ENCODE peak calls at places on chromosome 4, in six cellular contexts. H, K, Z, M, G and O are unnamed samples.

GRCh38 chr4:40736910-40737309 is 12.8 kb upstream of the NSUN7 start:
- DNase-seq in Z (peak; percentile 14), H (no peak), M (no peak), K (no peak), G (no peak), O (peak; percentile 42)

GRCh38 chr4:152290522-152290921 is 245.4 kb downstream of the FBXW7 start:
- DNase-seq in H (no peak), Z (no peak), G (no peak), K (no peak), M (no peak), O (no peak)

GRCh38 chr4:93659629-93660028 is 168.9 kb upstream of the ATOH1 start:
- DNase-seq in H (no peak), M (no peak), Z (no peak), K (no peak), G (no peak), O (no peak)

GRCh38 chr4:168505996-168506395 is 9.1 kb downstream of the PALLD start:
- DNase-seq in M (no peak), K (no peak), G (no peak), H (no peak), Z (no peak), O (no peak)

GRCh38 chr4:43224591-43224990 is 332.1 kb downstream of the GRXCR1 start:
- DNase-seq in K (no peak), M (no peak), G (no peak), Z (no peak), H (no peak), O (no peak)

GRCh38 chr4:16106956-16107355 is 23.1 kb upstream of the PROM1 start:
- DNase-seq in Z (no peak), K (no peak), G (no peak), H (no peak), M (no peak), O (no peak)

GRCh38 chr4:107740950-107741701 is 21.1 kb upstream of the PAPSS1 start:
- DNase-seq in M (no peak), K (peak; percentile 23), H (no peak), Z (peak; percentile 15), G (peak; percentile 57), O (no peak)

GRCh38 chr4:2327579-2327978 is 65.7 kb upstream of the MXD4 start:
- DNase-seq in Z (no peak), M (no peak), K (no peak), H (no peak), G (no peak), O (no peak)

GRCh38 chr4:89800527-89801103 is 36.3 kb downstream of the SNCA start:
- DNase-seq in K (no peak), M (no peak), G (no peak), H (no peak), Z (no peak), O (no peak)

GRCh38 chr4:129326810-129327209 is 230.9 kb downstream of the C4orf33 start:
- DNase-seq in K (no peak), Z (no peak), M (no peak), G (no peak), H (no peak), O (no peak)

GRCh38 chr4:119329837-119330620 is 8.1 kb upstream of the FABP2 start:
- DNase-seq in G (peak; percentile 4), M (no peak), Z (peak; percentile 56), K (no peak), H (no peak), O (no peak)

GRCh38 chr4:102169345-102169744 is 175.9 kb downstream of the SLC39A8 start:
- DNase-seq in K (peak; percentile 60), Z (peak; percentile 85), M (no peak), G (no peak), H (no peak), O (no peak)

GRCh38 chr4:6201580-6202091 is 1.3 kb upstream of the JAKMIP1 start:
- DNase-seq in M (no peak), K (no peak), H (no peak), Z (peak; percentile 51), G (no peak), O (no peak)

GRCh38 chr4:2408401-2408958 is 10.0 kb downstream of the ZFYVE28 start:
- DNase-seq in G (no peak), K (no peak), Z (no peak), H (no peak), M (no peak), O (no peak)

GRCh38 chr4:189294570-189294969 is 646.1 kb upstream of the FRG1 start:
- DNase-seq in K (no peak), G (no peak), H (no peak), Z (no peak), M (no peak), O (no peak)

GRCh38 chr4:107718351-107718965 is 1.6 kb downstream of the PAPSS1 start:
- DNase-seq in K (no peak), G (no peak), Z (no peak), M (no peak), H (no peak), O (no peak)

GRCh38 chr4:115670930-115671329 is 557.5 kb upstream of the NDST4 start:
- DNase-seq in H (no peak), K (no peak), M (no peak), Z (no peak), G (no peak), O (no peak)

GRCh38 chr4:169976951-169977350 is 49.2 kb downstream of the MFAP3L start:
- DNase-seq in H (no peak), M (no peak), G (no peak), Z (no peak), K (no peak), O (no peak)

GRCh38 chr4:93775551-93775950 is 53.0 kb upstream of the ATOH1 start:
- DNase-seq in M (no peak), H (no peak), K (no peak), G (no peak), Z (no peak), O (no peak)

GRCh38 chr4:24885342-24885741 is 27.5 kb downstream of the CCDC149 start:
- DNase-seq in H (no peak), G (no peak), K (no peak), M (no peak), Z (no peak), O (peak; percentile 1)

GRCh38 chr4:116531870-116532269 is 553.5 kb downstream of the TRAM1L1 start:
- DNase-seq in H (no peak), M (no peak), Z (no peak), G (no peak), K (no peak), O (no peak)

GRCh38 chr4:38243385-38244053 is 283.3 kb downstream of the PTTG2 start:
- DNase-seq in G (no peak), Z (no peak), M (no peak), H (no peak), K (no peak), O (no peak)

GRCh38 chr4:89249313-89249712 is 58.3 kb downstream of the GPRIN3 start:
- DNase-seq in Z (no peak), M (no peak), H (no peak), G (no peak), K (no peak), O (no peak)

GRCh38 chr4:41399191-41399590 is 138.8 kb upstream of the LIMCH1 start:
- DNase-seq in K (no peak), G (no peak), Z (no peak), M (no peak), H (no peak), O (no peak)

GRCh38 chr4:150699599-150699998 is 117.6 kb downstream of the MAB21L2 start:
- DNase-seq in G (no peak), M (no peak), Z (no peak), H (no peak), K (no peak), O (no peak)

GRCh38 chr4:154189346-154189745 is 302.3 kb downstream of the DCHS2 start:
- DNase-seq in M (no peak), Z (no peak), H (no peak), K (no peak), G (no peak), O (no peak)

GRCh38 chr4:76074468-76074867 is at the start of gene ART3:
- DNase-seq in K (no peak), H (no peak), Z (no peak), M (no peak), G (peak; percentile 58), O (no peak)

GRCh38 chr4:38663021-38663800 is 788 bp upstream of the KLF3 start:
- DNase-seq in H (no peak), M (peak; percentile 78), Z (no peak), K (peak; percentile 86), G (peak; percentile 44), O (no peak)

GRCh38 chr4:109912706-109913621 is at the start of gene EGF:
- DNase-seq in H (no peak), M (no peak), K (no peak), G (peak; percentile 32), Z (no peak), O (peak; percentile 60)

GRCh38 chr4:1792832-1793495 is at the start of gene FGFR3:
- DNase-seq in K (peak; percentile 77), H (no peak), G (peak; percentile 19), Z (peak; percentile 34), M (peak; percentile 62), O (peak; percentile 14)

GRCh38 chr4:65393078-65393477 is 277.2 kb downstream of the EPHA5 start:
- DNase-seq in Z (no peak), G (no peak), K (no peak), M (no peak), H (no peak), O (no peak)

GRCh38 chr4:108080752-108081151 is 88.0 kb downstream of the LEF1 start:
- DNase-seq in G (no peak), H (no peak), K (no peak), Z (no peak), M (no peak), O (no peak)

GRCh38 chr4:35963969-35964515 is 280.3 kb downstream of the ARAP2 start:
- DNase-seq in M (no peak), K (no peak), H (no peak), G (no peak), Z (no peak), O (no peak)

GRCh38 chr4:183906736-183907651 is 1.9 kb downstream of the STOX2 start:
- DNase-seq in H (no peak), G (no peak), M (peak; percentile 12), Z (peak; percentile 21), K (peak; percentile 51), O (no peak)

GRCh38 chr4:676871-677235 is 2.5 kb downstream of the MYL5 start:
- DNase-seq in K (no peak), M (no peak), H (no peak), G (no peak), Z (no peak), O (no peak)

GRCh38 chr4:89681219-89681618 is 155.7 kb downstream of the SNCA start:
- DNase-seq in Z (no peak), H (peak; percentile 57), G (no peak), K (peak; percentile 6), M (no peak), O (no peak)

GRCh38 chr4:16439003-16439402 is 212.7 kb upstream of the TAPT1 start:
- DNase-seq in K (no peak), H (no peak), M (no peak), G (no peak), Z (no peak), O (no peak)